ENCODE peak calls at places on chromosomes 13 and 19, in five cellular contexts. E is PC-3, Q is GM23338, S is neural progenitor cell, N is GM23248. Y is an unnamed sample.

GRCh38 chr19:10089801-10090375 is 3.8 kb downstream of the SHFL start:
- DNase-seq in E (no peak), Q (no peak), S (no peak), N (no peak), Y (no peak)

GRCh38 chr13:77536358-77536757 is 852 bp downstream of the SCEL start:
- DNase-seq in E (peak; percentile 49), Q (no peak), S (no peak), N (no peak), Y (no peak)

GRCh38 chr19:48569814-48570213 is 17.8 kb downstream of the SULT2B1 start:
- DNase-seq in E (no peak), Q (no peak), S (peak; percentile 56), N (peak; percentile 44), Y (no peak)

GRCh38 chr19:50906217-50906616 is 5.0 kb downstream of the KLK4 start:
- DNase-seq in E (peak; percentile 73), Q (peak; percentile 93), S (peak; percentile 84), N (peak; percentile 41), Y (no peak)

GRCh38 chr19:28535352-28535775 is 677.6 kb downstream of the UQCRFS1 start:
- DNase-seq in E (no peak), Q (no peak), S (no peak), N (no peak), Y (peak; percentile 90)

GRCh38 chr13:77860621-77861020 is 58.0 kb downstream of the EDNRB start:
- DNase-seq in E (peak; percentile 44), Q (no peak), S (no peak), N (peak; percentile 82), Y (no peak)

GRCh38 chr19:30064021-30064699 is 122.1 kb downstream of the URI1 start:
- DNase-seq in E (no peak), Q (no peak), S (no peak), N (no peak), Y (no peak)

GRCh38 chr13:31048521-31048920 is 113.2 kb downstream of the HSPH1 start:
- DNase-seq in E (no peak), Q (peak; percentile 64), S (peak; percentile 18), N (no peak), Y (no peak)

GRCh38 chr13:110683203-110683883 is 22.6 kb downstream of the CARS2 start:
- DNase-seq in E (peak; percentile 19), Q (peak; percentile 45), S (no peak), N (peak; percentile 55), Y (no peak)

GRCh38 chr13:79171131-79172061 is 234.7 kb downstream of the RBM26 start:
- DNase-seq in E (no peak), Q (peak; percentile 11), S (peak; percentile 88), N (no peak), Y (no peak)

GRCh38 chr19:55373993-55374757 is 2.5 kb upstream of the TMEM190 start:
- DNase-seq in E (no peak), Q (no peak), S (peak; percentile 60), N (peak; percentile 37), Y (no peak)

GRCh38 chr19:44401108-44401786 is at the start of gene ZNF285:
- DNase-seq in E (peak; percentile 48), Q (peak; percentile 98), S (peak; percentile 98), N (peak; percentile 99), Y (peak; percentile 90)

GRCh38 chr13:45737571-45738002 is 35.5 kb downstream of the CBY2 start:
- DNase-seq in E (no peak), Q (peak; percentile 67), S (no peak), N (no peak), Y (peak; percentile 6)

GRCh38 chr19:16588089-16588823 is 16.0 kb upstream of the SLC35E1 start:
- DNase-seq in E (no peak), Q (peak; percentile 43), S (no peak), N (no peak), Y (peak; percentile 98)

GRCh38 chr19:38878575-38879399 is 712 bp upstream of the RINL start:
- DNase-seq in E (no peak), Q (peak; percentile 41), S (no peak), N (no peak), Y (no peak)

GRCh38 chr19:30712428-30713151 is 340.4 kb downstream of the ZNF536 start:
- DNase-seq in E (no peak), Q (no peak), S (no peak), N (no peak), Y (no peak)

GRCh38 chr19:14467816-14468215 is 7.3 kb downstream of the PTGER1 start:
- DNase-seq in E (peak; percentile 42), Q (no peak), S (no peak), N (no peak), Y (no peak)

GRCh38 chr13:27975579-27976361 is 6.7 kb upstream of the CDX2 start:
- DNase-seq in E (no peak), Q (no peak), S (peak; percentile 50), N (no peak), Y (no peak)

GRCh38 chr19:2070436-2070827 is 19.4 kb upstream of the MKNK2 start:
- DNase-seq in E (no peak), Q (no peak), S (no peak), N (no peak), Y (no peak)

DNA sequence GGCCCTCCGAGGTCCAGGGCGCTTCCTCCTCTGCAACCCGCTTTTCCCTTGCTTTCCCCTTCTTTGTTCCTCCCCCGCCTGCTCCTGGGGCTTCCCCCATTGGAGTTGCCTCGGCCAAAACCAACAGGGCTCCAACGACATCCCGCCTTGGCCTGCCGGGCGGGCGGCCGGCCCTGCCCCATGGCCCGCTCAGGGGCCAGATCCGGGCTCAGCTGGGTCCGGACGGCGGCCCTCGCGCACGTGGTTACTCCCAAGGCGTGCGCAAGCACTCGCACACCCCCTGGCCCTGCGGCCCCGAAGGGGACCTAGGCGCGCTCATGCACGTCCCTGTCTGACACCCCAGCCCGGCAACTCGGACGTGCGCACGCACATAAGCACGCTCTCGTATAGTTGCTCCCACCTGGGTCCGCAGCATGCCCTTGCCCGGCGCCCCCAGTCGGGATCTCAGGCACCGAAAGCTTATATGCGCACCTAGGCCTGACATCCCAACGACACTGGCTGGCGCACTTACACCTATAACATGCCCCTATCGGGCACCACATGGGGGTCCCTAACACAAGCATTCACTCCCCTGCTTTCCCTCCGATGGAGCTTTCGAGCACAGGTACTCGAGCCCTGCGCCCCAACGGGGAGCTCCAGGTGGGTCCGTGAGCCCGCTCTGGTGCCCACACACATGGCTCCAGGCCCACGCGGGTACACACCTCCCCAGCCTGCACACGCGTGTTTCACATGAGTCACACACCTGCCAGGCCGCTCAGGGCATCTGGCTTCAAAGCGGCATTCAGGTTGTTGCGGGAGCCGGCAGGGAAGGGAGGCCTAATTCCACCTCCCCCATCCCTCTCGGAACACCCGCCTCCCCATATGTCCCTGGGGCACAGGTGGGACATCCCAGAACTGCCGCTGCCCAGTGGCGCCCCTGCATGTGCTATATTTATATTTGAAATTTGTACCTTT is 15.0 kb downstream of the NFIX start:
- DNase-seq in E (no peak), Q (peak; percentile 58), S (no peak), N (peak; percentile 4), Y (no peak)
- TF ChIP-seq EZH2 in E (no peak), Q (peak; percentile 56), S (peak; percentile 98), N (no peak), Y (peak; percentile 1)

GRCh38 chr19:49676690-49677231 is 310 bp upstream of the PRMT1 start:
- DNase-seq in E (peak; percentile 100), Q (peak; percentile 100), S (peak; percentile 100), N (peak; percentile 100), Y (peak; percentile 99)

GRCh38 chr19:49676136-49676689 is 858 bp upstream of the PRMT1 start:
- DNase-seq in E (peak; percentile 86), Q (peak; percentile 94), S (peak; percentile 96), N (peak; percentile 93), Y (peak; percentile 87)

GRCh38 chr19:49678970-49679831 is 2.1 kb downstream of the PRMT1 start:
- DNase-seq in E (peak; percentile 32), Q (no peak), S (no peak), N (peak; percentile 24), Y (no peak)

GRCh38 chr19:49677901-49678674 is 1.0 kb downstream of the PRMT1 start:
- DNase-seq in E (peak; percentile 75), Q (peak; percentile 97), S (peak; percentile 95), N (peak; percentile 74), Y (peak; percentile 75)

GRCh38 chr19:49677232-49677881 is at the start of gene PRMT1:
- DNase-seq in E (peak; percentile 47), Q (peak; percentile 67), S (no peak), N (peak; percentile 58), Y (peak; percentile 44)
- H3K4me1 ChIP-seq in E (peaks cover 20% of the 10 kb centered on the region), Q (peaks cover 22% of the 10 kb centered on the region), S (peaks cover 23% of the 10 kb centered on the region), N (peaks cover 8% of the 10 kb centered on the region), Y (peaks cover 16% of the 10 kb centered on the region)

GRCh38 chr19:18443831-18444230 is 5.9 kb upstream of the ISYNA1 start:
- DNase-seq in E (no peak), Q (no peak), S (no peak), N (no peak), Y (no peak)

GRCh38 chr19:18441804-18442788 is 4.2 kb upstream of the ISYNA1 start:
- DNase-seq in E (no peak), Q (peak; percentile 24), S (no peak), N (no peak), Y (no peak)

GRCh38 chr19:18444513-18444912 is 6.6 kb upstream of the ISYNA1 start:
- DNase-seq in E (no peak), Q (no peak), S (no peak), N (no peak), Y (no peak)

GRCh38 chr19:18443406-18443805 is 5.5 kb upstream of the ISYNA1 start:
- DNase-seq in E (no peak), Q (no peak), S (no peak), N (no peak), Y (no peak)

GRCh38 chr19:18442941-18443340 is 5.0 kb upstream of the ISYNA1 start:
- DNase-seq in E (no peak), Q (no peak), S (no peak), N (no peak), Y (no peak)
- H3F3A ChIP-seq in E (no peaks in the 10 kb centered on the region), Q (peaks cover 14% of the 10 kb centered on the region), S (peaks cover 30% of the 10 kb centered on the region), N (peaks cover 23% of the 10 kb centered on the region), Y (peaks cover 17% of the 10 kb centered on the region)

DNA sequence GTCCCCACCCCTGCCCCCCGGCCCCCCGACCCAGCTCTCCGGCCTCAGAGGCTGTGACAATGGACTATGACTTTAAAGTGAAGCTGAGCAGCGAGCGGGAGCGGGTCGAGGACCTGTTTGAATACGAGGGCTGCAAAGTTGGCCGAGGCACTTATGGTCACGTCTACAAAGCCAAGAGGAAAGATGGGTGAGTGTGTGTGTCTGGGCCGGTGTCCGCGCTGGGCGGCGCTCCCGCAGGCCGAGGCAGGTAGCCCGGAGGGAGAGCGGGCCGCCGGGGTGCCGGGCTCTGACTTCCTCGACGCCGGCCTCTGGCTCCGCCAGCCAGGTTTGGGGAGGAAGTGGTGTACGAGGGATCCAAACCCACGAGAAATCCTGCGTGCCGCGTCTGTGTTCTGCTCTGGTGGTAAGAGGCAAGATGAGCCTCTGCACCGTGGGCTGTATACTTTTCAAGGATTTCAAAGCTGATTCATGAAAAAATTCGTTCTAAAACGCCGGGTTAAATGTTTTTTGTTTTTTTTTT is 714 bp downstream of the CDK8 start:
- DNase-seq in E (peak; percentile 49), Q (peak; percentile 73), S (peak; percentile 68), N (peak; percentile 64), Y (peak; percentile 12)
- TF ChIP-seq EZH2 in E (no peak), Q (no peak), S (no peak), N (no peak), Y (no peak)

Y was measured in MM.1S.